ENCODE peak calls at places on chromosomes 6 and 20, in nine cellular contexts. T, K, J, H, Z, F, M, L and U are unnamed samples.

GRCh38 chr6:105587349-105588115 is 184.7 kb upstream of the PREP start:
- DNase-seq in T (no peak), K (no peak), J (no peak), H (no peak), Z (no peak), F (no peak), M (no peak), L (no peak), U (no peak)

GRCh38 chr6:110944681-110945151 is 13.8 kb upstream of the GTF3C6 start:
- DNase-seq in T (no peak), K (no peak), J (no peak), H (peak; percentile 59), Z (no peak), F (no peak), M (no peak), L (no peak), U (peak; percentile 84)

GRCh38 chr20:57205625-57206219 is 60.7 kb downstream of the BMP7 start:
- DNase-seq in T (no peak), K (no peak), J (no peak), H (peak; percentile 21), Z (no peak), F (no peak), M (no peak), L (no peak), U (no peak)

GRCh38 chr6:47195251-47195650 is 114.5 kb downstream of the TNFRSF21 start:
- DNase-seq in T (no peak), K (no peak), J (no peak), H (peak; percentile 91), Z (no peak), F (no peak), M (no peak), L (no peak), U (no peak)

GRCh38 chr20:23187759-23188158 is 101.6 kb upstream of the CD93 start:
- DNase-seq in T (no peak), K (no peak), J (peak; percentile 75), H (no peak), Z (no peak), F (no peak), M (no peak), L (peak; percentile 21), U (no peak)

GRCh38 chr6:13431861-13432465 is 55.4 kb downstream of the GFOD1 start:
- DNase-seq in T (no peak), K (no peak), J (peak; percentile 11), H (peak; percentile 39), Z (no peak), F (no peak), M (no peak), L (no peak), U (peak; percentile 23)

GRCh38 chr20:18750735-18751134 is 62.8 kb upstream of the SCP2D1 start:
- DNase-seq in T (no peak), K (no peak), J (no peak), H (no peak), Z (no peak), F (no peak), M (no peak), L (no peak), U (no peak)

GRCh38 chr6:169839898-169840631 is 88.6 kb downstream of the ERMARD start:
- DNase-seq in T (no peak), K (no peak), J (peak; percentile 62), H (no peak), Z (peak; percentile 46), F (no peak), M (no peak), L (no peak), U (no peak)

GRCh38 chr6:107756661-107757060 is 67.5 kb downstream of the SCML4 start:
- DNase-seq in T (no peak), K (no peak), J (no peak), H (no peak), Z (no peak), F (no peak), M (no peak), L (no peak), U (no peak)

GRCh38 chr6:36908758-36909157 is 23.0 kb downstream of the C6orf89 start:
- DNase-seq in T (no peak), K (no peak), J (no peak), H (no peak), Z (no peak), F (no peak), M (no peak), L (no peak), U (no peak)

GRCh38 chr20:35578469-35578868 is 36.6 kb downstream of the ERGIC3 start:
- DNase-seq in T (no peak), K (no peak), J (no peak), H (no peak), Z (peak; percentile 35), F (no peak), M (no peak), L (no peak), U (no peak)

GRCh38 chr20:2804921-2805681 is 4.7 kb upstream of the CPXM1 start:
- DNase-seq in T (no peak), K (peak; percentile 81), J (peak; percentile 64), H (peak; percentile 58), Z (no peak), F (no peak), M (peak; percentile 53), L (no peak), U (peak; percentile 20)

GRCh38 chr6:26233608-26234420 is 131.2 kb upstream of the BTN3A2 start:
- DNase-seq in T (peak; percentile 53), K (no peak), J (no peak), H (peak; percentile 68), Z (no peak), F (no peak), M (no peak), L (no peak), U (peak; percentile 50)

GRCh38 chr6:102417368-102417767 is 1023.9 kb downstream of the GRIK2 start:
- DNase-seq in T (no peak), K (no peak), J (no peak), H (no peak), Z (no peak), F (no peak), M (no peak), L (no peak), U (no peak)

GRCh38 chr6:44266347-44266746 is 996 bp upstream of the NFKBIE start:
- DNase-seq in T (no peak), K (no peak), J (no peak), H (no peak), Z (no peak), F (no peak), M (no peak), L (no peak), U (peak; percentile 84)

GRCh38 chr20:47154089-47154488 is 202.4 kb downstream of the ZMYND8 start:
- DNase-seq in T (no peak), K (no peak), J (no peak), H (no peak), Z (no peak), F (no peak), M (no peak), L (no peak), U (no peak)

GRCh38 chr6:124927806-124928205 is 34.4 kb upstream of the RNF217 start:
- DNase-seq in T (no peak), K (no peak), J (no peak), H (no peak), Z (no peak), F (no peak), M (no peak), L (no peak), U (no peak)

GRCh38 chr20:36830791-36831691 is 44.9 kb upstream of the TLDC2 start:
- DNase-seq in T (no peak), K (no peak), J (peak; percentile 94), H (peak; percentile 78), Z (no peak), F (no peak), M (no peak), L (no peak), U (no peak)

GRCh38 chr6:163723759-163724158 is 309.2 kb downstream of the QKI start:
- DNase-seq in T (no peak), K (no peak), J (peak; percentile 24), H (no peak), Z (peak; percentile 44), F (no peak), M (no peak), L (no peak), U (no peak)

GRCh38 chr6:24100336-24100735 is 25.7 kb upstream of the NRSN1 start:
- DNase-seq in T (no peak), K (no peak), J (no peak), H (no peak), Z (no peak), F (no peak), M (no peak), L (no peak), U (no peak)

GRCh38 chr6:161152904-161153662 is 120.8 kb downstream of the AGPAT4 start:
- DNase-seq in T (no peak), K (no peak), J (no peak), H (peak; percentile 14), Z (no peak), F (no peak), M (no peak), L (no peak), U (peak; percentile 64)
- TF ChIP-seq CTCF in T (no peak), K (peak; percentile 54), J (no peak), H (peak; percentile 58), Z (peak; percentile 39), F (no peak), M (no peak), L (peak; percentile 12), U (peak; percentile 62)

GRCh38 chr6:30687659-30688431 is 1.4 kb upstream of the PPP1R18 start:
- DNase-seq in T (no peak), K (no peak), J (peak; percentile 83), H (peak; percentile 49), Z (no peak), F (no peak), M (no peak), L (no peak), U (no peak)
- TF ChIP-seq CTCF in T (no peak), K (peak; percentile 47), J (peak; percentile 29), H (peak; percentile 26), Z (no peak), F (no peak), M (no peak), L (no peak), U (no peak)

DNA sequence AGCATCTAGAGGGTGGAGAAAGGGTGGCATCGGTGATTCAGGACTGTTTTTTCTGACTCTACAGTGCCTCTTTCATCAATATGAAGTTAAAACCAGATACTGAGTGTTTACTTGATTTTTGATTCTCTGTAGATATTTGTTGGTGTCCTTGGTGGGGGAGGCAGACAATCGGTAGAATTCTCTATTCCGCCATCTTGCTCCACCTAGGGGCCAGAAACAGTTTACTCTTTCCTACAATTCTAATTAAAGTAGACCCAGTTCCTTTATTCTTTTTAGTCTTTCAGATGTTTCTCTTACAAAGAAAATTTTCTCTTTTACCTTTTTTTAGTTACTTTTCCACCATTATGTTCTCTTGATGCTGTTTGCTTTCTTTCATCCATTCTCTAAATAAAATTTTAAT is 162.1 kb upstream of the RAB32 start:
- DNase-seq in T (no peak), K (no peak), J (no peak), H (peak; percentile 8), Z (no peak), F (no peak), M (no peak), L (no peak), U (no peak)
- TF ChIP-seq CTCF in T (no peak), K (peak; percentile 26), J (no peak), H (peak; percentile 33), Z (no peak), F (no peak), M (peak; percentile 25), L (no peak), U (no peak)

DNA sequence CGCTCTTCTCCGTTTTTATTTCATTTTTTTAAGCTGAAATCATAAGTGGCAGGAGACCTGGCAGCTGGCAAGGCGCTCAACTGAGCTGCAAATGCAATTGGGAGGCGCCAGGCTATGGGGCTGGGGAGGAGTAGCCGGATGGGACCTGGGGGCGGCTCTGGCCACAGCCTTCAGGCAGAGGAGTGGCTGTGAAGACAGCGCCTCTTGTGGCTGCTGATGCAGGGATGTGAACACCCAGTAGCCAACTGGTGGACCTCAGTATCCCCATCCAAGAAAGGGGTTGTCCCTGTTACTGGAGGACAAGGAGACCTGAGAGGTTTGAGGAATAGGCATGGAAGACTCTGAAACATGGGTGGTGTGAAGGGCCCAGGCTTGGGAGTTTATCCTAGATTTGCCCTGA is 12.6 kb downstream of the KCNK17 start:
- DNase-seq in T (no peak), K (no peak), J (no peak), H (no peak), Z (no peak), F (no peak), M (peak; percentile 45), L (no peak), U (no peak)
- TF ChIP-seq CTCF in T (no peak), K (no peak), J (no peak), H (peak; percentile 34), Z (no peak), F (no peak), M (peak; percentile 42), L (no peak), U (peak; percentile 17)